ENCODE peak calls at places on chromosome 6, in five cellular contexts. A, E, P, C and V are unnamed samples.

GRCh38 chr6:43992783-43993505 is 134.3 kb downstream of the MRPL14 start:
- DNase-seq in A (peak; percentile 82), E (no peak), P (peak; percentile 83), C (no peak), V (no peak)

GRCh38 chr6:157518399-157519250 is 137.6 kb downstream of the ZDHHC14 start:
- DNase-seq in A (peak; percentile 40), E (no peak), P (no peak), C (no peak), V (no peak)

GRCh38 chr6:24883618-24884017 is 52.1 kb downstream of the RIPOR2 start:
- DNase-seq in A (no peak), E (no peak), P (no peak), C (peak; percentile 73), V (no peak)

GRCh38 chr6:5827061-5828037 is 179.4 kb downstream of the NRN1 start:
- DNase-seq in A (no peak), E (no peak), P (no peak), C (no peak), V (no peak)

GRCh38 chr6:138372711-138373463 is 4.8 kb upstream of the SMIM28 start:
- DNase-seq in A (no peak), E (no peak), P (no peak), C (peak; percentile 54), V (no peak)

GRCh38 chr6:28606424-28607391 is 81.0 kb downstream of the GPX5 start:
- DNase-seq in A (no peak), E (no peak), P (no peak), C (peak; percentile 59), V (peak; percentile 44)

GRCh38 chr6:39251406-39251805 is 22.1 kb upstream of the KCNK5 start:
- DNase-seq in A (no peak), E (no peak), P (no peak), C (peak; percentile 19), V (no peak)

GRCh38 chr6:44386364-44386928 is 1.1 kb upstream of the CDC5L start:
- DNase-seq in A (no peak), E (no peak), P (peak; percentile 83), C (no peak), V (no peak)

GRCh38 chr6:149012040-149012545 is 265.3 kb downstream of the UST start:
- DNase-seq in A (no peak), E (no peak), P (no peak), C (peak; percentile 98), V (no peak)

GRCh38 chr6:31651602-31652191 is 764 bp downstream of the BAG6 start:
- DNase-seq in A (peak; percentile 84), E (no peak), P (no peak), C (peak; percentile 52), V (peak; percentile 67)

GRCh38 chr6:146388736-146389364 is 154.8 kb upstream of the RAB32 start:
- DNase-seq in A (no peak), E (no peak), P (no peak), C (no peak), V (no peak)

GRCh38 chr6:163123098-163123497 is 291.4 kb upstream of the QKI start:
- DNase-seq in A (no peak), E (no peak), P (no peak), C (no peak), V (no peak)

GRCh38 chr6:89411269-89412070 is 603 bp downstream of the RRAGD start:
- DNase-seq in A (peak; percentile 19), E (no peak), P (peak; percentile 27), C (no peak), V (no peak)

GRCh38 chr6:5181494-5182287 is 79.1 kb downstream of the LYRM4 start:
- DNase-seq in A (no peak), E (no peak), P (no peak), C (no peak), V (no peak)

GRCh38 chr6:72788188-72788587 is 166.3 kb downstream of the KCNQ5 start:
- DNase-seq in A (no peak), E (no peak), P (no peak), C (peak; percentile 46), V (no peak)

GRCh38 chr6:10434235-10434634 is 19.4 kb upstream of the TFAP2A start:
- DNase-seq in A (no peak), E (no peak), P (no peak), C (peak; percentile 34), V (no peak)

GRCh38 chr6:49576618-49577017 is 26.1 kb downstream of the C6orf141 start:
- DNase-seq in A (no peak), E (no peak), P (no peak), C (no peak), V (no peak)

GRCh38 chr6:94270040-94270689 is 850.8 kb upstream of the EPHA7 start:
- DNase-seq in A (no peak), E (no peak), P (no peak), C (no peak), V (no peak)

GRCh38 chr6:87756858-87757257 is 54.8 kb upstream of the AKIRIN2 start:
- DNase-seq in A (no peak), E (no peak), P (no peak), C (peak; percentile 50), V (no peak)

GRCh38 chr6:150775400-150775799 is 90.1 kb upstream of the MTHFD1L start:
- DNase-seq in A (no peak), E (no peak), P (no peak), C (no peak), V (no peak)

GRCh38 chr6:26183581-26184408 is 96.6 kb downstream of the HFE start:
- DNase-seq in A (peak; percentile 63), E (no peak), P (peak; percentile 59), C (no peak), V (no peak)

GRCh38 chr6:118620202-118620601 is 31.2 kb downstream of the CEP85L start:
- DNase-seq in A (no peak), E (no peak), P (no peak), C (no peak), V (no peak)

GRCh38 chr6:41539204-41539603 is 7.0 kb upstream of the FOXP4 start:
- DNase-seq in A (no peak), E (no peak), P (no peak), C (no peak), V (no peak)

GRCh38 chr6:88669475-88669874 is 293.9 kb downstream of the RNGTT start:
- DNase-seq in A (no peak), E (no peak), P (no peak), C (no peak), V (no peak)

GRCh38 chr6:71228461-71229041 is 60.1 kb upstream of the OGFRL1 start:
- DNase-seq in A (no peak), E (no peak), P (no peak), C (peak; percentile 77), V (no peak)

DNA sequence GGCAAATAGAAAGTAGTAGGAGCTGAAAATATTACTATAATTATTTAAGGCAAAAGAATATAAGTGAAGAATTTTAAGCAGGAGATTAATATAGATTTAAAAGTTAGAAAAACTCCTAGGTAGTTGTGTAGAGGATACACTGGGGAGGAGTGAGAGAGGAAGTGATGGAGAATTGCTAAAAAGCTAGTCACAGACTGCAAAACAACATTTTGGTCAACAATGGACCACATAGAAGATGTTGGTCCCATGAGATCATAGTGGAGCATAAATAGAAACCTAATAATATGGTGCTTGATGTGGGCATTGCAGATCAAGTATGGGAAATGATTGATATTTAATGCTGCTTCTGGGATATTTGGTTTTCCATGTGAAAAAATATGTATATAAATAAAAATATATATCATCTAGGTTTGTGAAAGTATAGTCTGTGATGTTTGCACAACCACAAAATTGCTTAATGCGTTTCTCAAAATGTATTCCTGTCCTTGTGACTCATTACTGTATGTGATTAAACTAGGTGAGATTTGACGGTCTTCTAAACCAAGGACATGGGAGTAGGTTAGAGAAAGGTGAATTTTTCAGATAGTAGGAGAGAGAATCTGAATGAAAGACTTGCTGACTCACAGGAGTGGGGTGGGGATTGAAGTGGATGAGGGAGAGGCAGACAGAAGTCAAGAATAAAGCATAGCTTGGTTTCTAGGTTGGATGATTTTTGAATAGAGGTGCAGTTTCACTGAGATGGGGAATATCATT is 174.0 kb downstream of the BCKDHB start:
- DNase-seq in A (no peak), E (no peak), P (no peak), C (peak; percentile 4), V (no peak)
- TF ChIP-seq CTCF in A (no peak), E (no peak), P (no peak), C (no peak), V (no peak)

GRCh38 chr6:136201735-136202134 is 48.4 kb downstream of the MTFR2 start:
- DNase-seq in A (no peak), E (no peak), P (no peak), C (peak; percentile 5), V (no peak)
- TF ChIP-seq CTCF in A (no peak), E (no peak), P (no peak), C (peak; percentile 28), V (no peak)

GRCh38 chr6:29791162-29791561 is 36.5 kb upstream of the HLA-G start:
- DNase-seq in A (no peak), E (no peak), P (no peak), C (peak; percentile 51), V (no peak)

GRCh38 chr6:29793796-29794195 is 33.8 kb upstream of the HLA-G start:
- DNase-seq in A (no peak), E (no peak), P (no peak), C (no peak), V (no peak)

GRCh38 chr6:29793036-29793356 is 34.6 kb upstream of the HLA-G start:
- DNase-seq in A (no peak), E (no peak), P (no peak), C (no peak), V (no peak)

GRCh38 chr6:29791786-29792122 is 35.9 kb upstream of the HLA-G start:
- DNase-seq in A (no peak), E (no peak), P (no peak), C (peak; percentile 10), V (no peak)

GRCh38 chr6:29792123-29793035 is 35.2 kb upstream of the HLA-G start:
- DNase-seq in A (peak; percentile 70), E (peak; percentile 61), P (peak; percentile 64), C (peak; percentile 46), V (no peak)
- TF ChIP-seq CTCF in A (peak; percentile 81), E (no peak), P (peak; percentile 31), C (peak; percentile 58), V (no peak)

DNA sequence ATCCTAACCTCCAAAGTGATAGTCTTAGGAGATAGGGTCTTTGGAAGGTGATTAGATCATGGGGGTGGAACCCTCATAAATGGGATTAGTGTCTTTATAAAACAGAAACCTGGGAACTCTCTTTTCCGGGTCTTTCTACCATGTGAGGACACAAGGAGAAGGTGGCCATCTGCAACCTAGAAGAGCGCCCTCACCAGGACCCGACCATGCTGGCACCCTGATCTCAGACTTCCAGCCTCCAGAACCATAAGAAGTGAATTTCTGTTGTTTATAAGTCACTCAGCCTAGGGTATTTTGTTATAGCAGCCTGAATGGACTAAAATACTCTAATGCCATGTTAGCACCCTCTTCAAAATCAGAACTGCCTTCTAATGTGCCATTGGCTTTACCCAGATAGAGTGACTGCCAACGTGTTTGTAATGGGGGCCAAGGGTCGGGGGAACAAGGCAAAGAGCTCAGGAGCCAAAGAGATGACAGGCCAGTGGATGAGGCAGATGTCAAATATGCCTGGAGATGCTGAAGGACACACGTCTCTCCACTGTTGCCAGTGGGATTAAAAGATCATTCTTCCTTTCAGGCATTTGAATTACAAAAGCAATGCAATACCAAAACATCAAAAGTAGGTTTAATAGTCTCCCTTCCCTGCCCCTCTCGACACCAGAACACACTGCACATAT is 21.0 kb downstream of the TUBB2B start:
- DNase-seq in A (no peak), E (no peak), P (no peak), C (no peak), V (no peak)
- TF ChIP-seq CTCF in A (no peak), E (no peak), P (no peak), C (no peak), V (no peak)

GRCh38 chr6:134691180-134691579 is 258.7 kb downstream of the ALDH8A1 start:
- DNase-seq in A (no peak), E (no peak), P (no peak), C (no peak), V (no peak)
- TF ChIP-seq CTCF in A (no peak), E (no peak), P (no peak), C (no peak), V (no peak)

GRCh38 chr6:108074359-108075144 is at the start of gene OSTM1:
- DNase-seq in A (peak; percentile 91), E (peak; percentile 89), P (peak; percentile 94), C (peak; percentile 83), V (peak; percentile 97)
- TF ChIP-seq CTCF in A (peak; percentile 21), E (no peak), P (no peak), C (no peak), V (no peak)